ENCODE peak calls at places on chromosomes 7 and 10, in nine cellular contexts. One of them, this sample, is unnamed.

GRCh38 chr10:1360581-1361164 is 304.5 kb downstream of the WDR37 start:
- DNase-seq in left ventricle myocardium inferior: no peak
- DNase-seq in Calu3: no peak
- DNase-seq in ovary: no peak
- DNase-seq in stimulated activated CD4-positive, alpha-beta T cell treated with anti-CD3 and anti-CD28 coated beads, Interleukin-2, amount 100 ng/mL, for 24 hours: no peak
- DNase-seq in activated naive CD4-positive, alpha-beta T cell: no peak
- DNase-seq in stimulated activated CD8-positive, alpha-beta memory T cell treated with anti-CD3 and anti-CD28 coated beads, Interleukin-12 subunit alpha, Interleukin-12 subunit beta, amount 100 ng/mL, for 4 hours: no peak
- DNase-seq in choroid plexus epithelial cell: no peak
- DNase-seq in ureter: no peak
- DNase-seq in this sample: no peak

GRCh38 chr10:2936816-2937215 is 130.5 kb upstream of the PFKP start:
- DNase-seq in ovary: no peak
- DNase-seq in stimulated activated CD4-positive, alpha-beta T cell treated with anti-CD3 and anti-CD28 coated beads, Interleukin-2, amount 100 ng/mL, for 24 hours: no peak
- DNase-seq in stimulated activated CD8-positive, alpha-beta memory T cell treated with anti-CD3 and anti-CD28 coated beads, Interleukin-12 subunit alpha, Interleukin-12 subunit beta, amount 100 ng/mL, for 4 hours: no peak
- DNase-seq in Calu3: no peak
- DNase-seq in choroid plexus epithelial cell: peak; percentile 10
- DNase-seq in left ventricle myocardium inferior: no peak
- DNase-seq in ureter: no peak
- DNase-seq in activated naive CD4-positive, alpha-beta T cell: no peak
- DNase-seq in this sample: no peak

GRCh38 chr7:2886391-2886790 is 42.3 kb upstream of the GNA12 start:
- DNase-seq in stimulated activated CD8-positive, alpha-beta memory T cell treated with anti-CD3 and anti-CD28 coated beads, Interleukin-12 subunit alpha, Interleukin-12 subunit beta, amount 100 ng/mL, for 4 hours: no peak
- DNase-seq in choroid plexus epithelial cell: no peak
- DNase-seq in ovary: no peak
- DNase-seq in stimulated activated CD4-positive, alpha-beta T cell treated with anti-CD3 and anti-CD28 coated beads, Interleukin-2, amount 100 ng/mL, for 24 hours: no peak
- DNase-seq in left ventricle myocardium inferior: no peak
- DNase-seq in activated naive CD4-positive, alpha-beta T cell: no peak
- DNase-seq in ureter: no peak
- DNase-seq in Calu3: peak; percentile 23
- DNase-seq in this sample: no peak

GRCh38 chr10:19656420-19657042 is 159.7 kb upstream of the PLXDC2 start:
- DNase-seq in stimulated activated CD4-positive, alpha-beta T cell treated with anti-CD3 and anti-CD28 coated beads, Interleukin-2, amount 100 ng/mL, for 24 hours: no peak
- DNase-seq in activated naive CD4-positive, alpha-beta T cell: no peak
- DNase-seq in ovary: no peak
- DNase-seq in choroid plexus epithelial cell: peak; percentile 53
- DNase-seq in left ventricle myocardium inferior: no peak
- DNase-seq in ureter: no peak
- DNase-seq in Calu3: no peak
- DNase-seq in stimulated activated CD8-positive, alpha-beta memory T cell treated with anti-CD3 and anti-CD28 coated beads, Interleukin-12 subunit alpha, Interleukin-12 subunit beta, amount 100 ng/mL, for 4 hours: no peak
- DNase-seq in this sample: no peak

GRCh38 chr10:84333864-84334451 is 5.6 kb downstream of the CCSER2 start:
- DNase-seq in choroid plexus epithelial cell: peak; percentile 51
- DNase-seq in activated naive CD4-positive, alpha-beta T cell: no peak
- DNase-seq in ovary: no peak
- DNase-seq in left ventricle myocardium inferior: no peak
- DNase-seq in Calu3: no peak
- DNase-seq in stimulated activated CD4-positive, alpha-beta T cell treated with anti-CD3 and anti-CD28 coated beads, Interleukin-2, amount 100 ng/mL, for 24 hours: peak; percentile 51
- DNase-seq in ureter: no peak
- DNase-seq in stimulated activated CD8-positive, alpha-beta memory T cell treated with anti-CD3 and anti-CD28 coated beads, Interleukin-12 subunit alpha, Interleukin-12 subunit beta, amount 100 ng/mL, for 4 hours: peak; percentile 34
- DNase-seq in this sample: peak; percentile 83

GRCh38 chr7:149856-150636 is 42.3 kb upstream of the FAM20C start:
- DNase-seq in ovary: peak; percentile 75
- DNase-seq in ureter: peak; percentile 63
- DNase-seq in left ventricle myocardium inferior: peak; percentile 52
- DNase-seq in activated naive CD4-positive, alpha-beta T cell: peak; percentile 20
- DNase-seq in stimulated activated CD8-positive, alpha-beta memory T cell treated with anti-CD3 and anti-CD28 coated beads, Interleukin-12 subunit alpha, Interleukin-12 subunit beta, amount 100 ng/mL, for 4 hours: peak; percentile 21
- DNase-seq in stimulated activated CD4-positive, alpha-beta T cell treated with anti-CD3 and anti-CD28 coated beads, Interleukin-2, amount 100 ng/mL, for 24 hours: peak; percentile 48
- DNase-seq in Calu3: no peak
- DNase-seq in choroid plexus epithelial cell: no peak
- DNase-seq in this sample: no peak

GRCh38 chr7:92244803-92245486 is 769 bp downstream of the KRIT1 start:
- DNase-seq in ovary: no peak
- DNase-seq in Calu3: no peak
- DNase-seq in choroid plexus epithelial cell: peak; percentile 28
- DNase-seq in ureter: no peak
- DNase-seq in activated naive CD4-positive, alpha-beta T cell: no peak
- DNase-seq in left ventricle myocardium inferior: no peak
- DNase-seq in stimulated activated CD4-positive, alpha-beta T cell treated with anti-CD3 and anti-CD28 coated beads, Interleukin-2, amount 100 ng/mL, for 24 hours: no peak
- DNase-seq in stimulated activated CD8-positive, alpha-beta memory T cell treated with anti-CD3 and anti-CD28 coated beads, Interleukin-12 subunit alpha, Interleukin-12 subunit beta, amount 100 ng/mL, for 4 hours: no peak
- DNase-seq in this sample: no peak

GRCh38 chr7:135213831-135214230 is 2.5 kb upstream of the WDR91 start:
- DNase-seq in stimulated activated CD8-positive, alpha-beta memory T cell treated with anti-CD3 and anti-CD28 coated beads, Interleukin-12 subunit alpha, Interleukin-12 subunit beta, amount 100 ng/mL, for 4 hours: no peak
- DNase-seq in ureter: no peak
- DNase-seq in activated naive CD4-positive, alpha-beta T cell: no peak
- DNase-seq in left ventricle myocardium inferior: no peak
- DNase-seq in stimulated activated CD4-positive, alpha-beta T cell treated with anti-CD3 and anti-CD28 coated beads, Interleukin-2, amount 100 ng/mL, for 24 hours: no peak
- DNase-seq in ovary: no peak
- DNase-seq in Calu3: no peak
- DNase-seq in choroid plexus epithelial cell: no peak
- DNase-seq in this sample: no peak

GRCh38 chr10:131270461-131271190 is 40.9 kb downstream of the TCERG1L start:
- DNase-seq in stimulated activated CD8-positive, alpha-beta memory T cell treated with anti-CD3 and anti-CD28 coated beads, Interleukin-12 subunit alpha, Interleukin-12 subunit beta, amount 100 ng/mL, for 4 hours: no peak
- DNase-seq in left ventricle myocardium inferior: no peak
- DNase-seq in ureter: no peak
- DNase-seq in choroid plexus epithelial cell: no peak
- DNase-seq in Calu3: no peak
- DNase-seq in ovary: no peak
- DNase-seq in activated naive CD4-positive, alpha-beta T cell: no peak
- DNase-seq in stimulated activated CD4-positive, alpha-beta T cell treated with anti-CD3 and anti-CD28 coated beads, Interleukin-2, amount 100 ng/mL, for 24 hours: no peak
- DNase-seq in this sample: no peak

GRCh38 chr10:100535715-100536353 is at the start of gene HIF1AN:
- DNase-seq in Calu3: peak; percentile 83
- DNase-seq in stimulated activated CD8-positive, alpha-beta memory T cell treated with anti-CD3 and anti-CD28 coated beads, Interleukin-12 subunit alpha, Interleukin-12 subunit beta, amount 100 ng/mL, for 4 hours: peak; percentile 69
- DNase-seq in stimulated activated CD4-positive, alpha-beta T cell treated with anti-CD3 and anti-CD28 coated beads, Interleukin-2, amount 100 ng/mL, for 24 hours: peak; percentile 84
- DNase-seq in choroid plexus epithelial cell: peak; percentile 98
- DNase-seq in ureter: peak; percentile 90
- DNase-seq in left ventricle myocardium inferior: peak; percentile 87
- DNase-seq in activated naive CD4-positive, alpha-beta T cell: peak; percentile 58
- DNase-seq in ovary: peak; percentile 89
- DNase-seq in this sample: peak; percentile 76

GRCh38 chr7:80307251-80307856 is 172.7 kb downstream of the GNAI1 start:
- DNase-seq in stimulated activated CD8-positive, alpha-beta memory T cell treated with anti-CD3 and anti-CD28 coated beads, Interleukin-12 subunit alpha, Interleukin-12 subunit beta, amount 100 ng/mL, for 4 hours: no peak
- DNase-seq in choroid plexus epithelial cell: peak; percentile 97
- DNase-seq in ureter: no peak
- DNase-seq in ovary: no peak
- DNase-seq in left ventricle myocardium inferior: no peak
- DNase-seq in activated naive CD4-positive, alpha-beta T cell: no peak
- DNase-seq in Calu3: no peak
- DNase-seq in stimulated activated CD4-positive, alpha-beta T cell treated with anti-CD3 and anti-CD28 coated beads, Interleukin-2, amount 100 ng/mL, for 24 hours: no peak
- DNase-seq in this sample: no peak

GRCh38 chr7:129225206-129225930 is 538 bp downstream of the AHCYL2 start:
- DNase-seq in left ventricle myocardium inferior: peak; percentile 47
- DNase-seq in Calu3: peak; percentile 49
- DNase-seq in stimulated activated CD4-positive, alpha-beta T cell treated with anti-CD3 and anti-CD28 coated beads, Interleukin-2, amount 100 ng/mL, for 24 hours: peak; percentile 62
- DNase-seq in ureter: peak; percentile 58
- DNase-seq in stimulated activated CD8-positive, alpha-beta memory T cell treated with anti-CD3 and anti-CD28 coated beads, Interleukin-12 subunit alpha, Interleukin-12 subunit beta, amount 100 ng/mL, for 4 hours: no peak
- DNase-seq in activated naive CD4-positive, alpha-beta T cell: peak; percentile 51
- DNase-seq in choroid plexus epithelial cell: peak; percentile 45
- DNase-seq in ovary: peak; percentile 68
- DNase-seq in this sample: peak; percentile 60

GRCh38 chr10:23439452-23439919 is 611 bp downstream of the OTUD1 start:
- DNase-seq in stimulated activated CD8-positive, alpha-beta memory T cell treated with anti-CD3 and anti-CD28 coated beads, Interleukin-12 subunit alpha, Interleukin-12 subunit beta, amount 100 ng/mL, for 4 hours: peak; percentile 11
- DNase-seq in stimulated activated CD4-positive, alpha-beta T cell treated with anti-CD3 and anti-CD28 coated beads, Interleukin-2, amount 100 ng/mL, for 24 hours: no peak
- DNase-seq in Calu3: peak; percentile 28
- DNase-seq in left ventricle myocardium inferior: peak; percentile 41
- DNase-seq in activated naive CD4-positive, alpha-beta T cell: peak; percentile 6
- DNase-seq in ovary: no peak
- DNase-seq in ureter: no peak
- DNase-seq in choroid plexus epithelial cell: peak; percentile 27
- DNase-seq in this sample: peak; percentile 10

GRCh38 chr10:91614254-91614624 is 18.6 kb downstream of the PPP1R3C start:
- DNase-seq in Calu3: no peak
- DNase-seq in stimulated activated CD8-positive, alpha-beta memory T cell treated with anti-CD3 and anti-CD28 coated beads, Interleukin-12 subunit alpha, Interleukin-12 subunit beta, amount 100 ng/mL, for 4 hours: no peak
- DNase-seq in stimulated activated CD4-positive, alpha-beta T cell treated with anti-CD3 and anti-CD28 coated beads, Interleukin-2, amount 100 ng/mL, for 24 hours: no peak
- DNase-seq in left ventricle myocardium inferior: no peak
- DNase-seq in activated naive CD4-positive, alpha-beta T cell: no peak
- DNase-seq in ureter: no peak
- DNase-seq in ovary: no peak
- DNase-seq in choroid plexus epithelial cell: peak; percentile 88
- DNase-seq in this sample: no peak

GRCh38 chr7:517848-518629 is 1.6 kb downstream of the PDGFA start:
- DNase-seq in Calu3: no peak
- DNase-seq in stimulated activated CD4-positive, alpha-beta T cell treated with anti-CD3 and anti-CD28 coated beads, Interleukin-2, amount 100 ng/mL, for 24 hours: peak; percentile 33
- DNase-seq in stimulated activated CD8-positive, alpha-beta memory T cell treated with anti-CD3 and anti-CD28 coated beads, Interleukin-12 subunit alpha, Interleukin-12 subunit beta, amount 100 ng/mL, for 4 hours: no peak
- DNase-seq in ovary: peak; percentile 75
- DNase-seq in activated naive CD4-positive, alpha-beta T cell: no peak
- DNase-seq in ureter: peak; percentile 76
- DNase-seq in left ventricle myocardium inferior: peak; percentile 77
- DNase-seq in choroid plexus epithelial cell: peak; percentile 78
- DNase-seq in this sample: no peak